ENCODE peak calls at places on chromosomes 2 and 18, in nine cellular contexts. M, P, U, E, J, H, Y, Z and N are unnamed samples.

GRCh38 chr2:137987011-137987410 is 22.7 kb downstream of the HNMT start:
- DNase-seq in M (no peak), P (no peak), U (no peak), E (no peak), J (no peak), H (no peak), Y (no peak), Z (no peak), N (no peak)

GRCh38 chr18:78583739-78584066 is 395.9 kb upstream of the SALL3 start:
- DNase-seq in M (no peak), P (no peak), U (no peak), E (no peak), J (no peak), H (no peak), Y (no peak), Z (no peak), N (no peak)

GRCh38 chr2:95258271-95258670 is 16.0 kb upstream of the PROM2 start:
- DNase-seq in M (no peak), P (no peak), U (no peak), E (no peak), J (no peak), H (no peak), Y (no peak), Z (no peak), N (no peak)

GRCh38 chr2:230863442-230864121 is 1.2 kb upstream of the ITM2C start:
- DNase-seq in M (no peak), P (no peak), U (no peak), E (no peak), J (no peak), H (no peak), Y (no peak), Z (no peak), N (no peak)

GRCh38 chr18:44945847-44946490 is 265.3 kb downstream of the SETBP1 start:
- DNase-seq in M (no peak), P (no peak), U (no peak), E (no peak), J (no peak), H (no peak), Y (no peak), Z (no peak), N (no peak)

GRCh38 chr18:61635901-61636528 is 256.8 kb downstream of the RNF152 start:
- DNase-seq in M (peak), P (peak), U (peak), E (peak), J (peak), H (peak), Y (peak), Z (peak), N (no peak)

GRCh38 chr18:9861933-9862332 is 23.8 kb upstream of the TXNDC2 start:
- DNase-seq in M (peak), P (no peak), U (no peak), E (no peak), J (no peak), H (no peak), Y (no peak), Z (no peak), N (no peak)

GRCh38 chr2:69594341-69594740 is 49.2 kb downstream of the AAK1 start:
- DNase-seq in M (no peak), P (no peak), U (no peak), E (peak), J (no peak), H (peak), Y (no peak), Z (no peak), N (no peak)

GRCh38 chr2:45568935-45569334 is 42.1 kb downstream of the SRBD1 start:
- DNase-seq in M (no peak), P (no peak), U (no peak), E (no peak), J (no peak), H (peak), Y (no peak), Z (no peak), N (no peak)

GRCh38 chr2:12017499-12018185 is 271.2 kb downstream of the LPIN1 start:
- DNase-seq in M (no peak), P (no peak), U (no peak), E (no peak), J (no peak), H (no peak), Y (no peak), Z (no peak), N (no peak)

GRCh38 chr2:191049728-191050639 is 36.0 kb upstream of the STAT1 start:
- DNase-seq in M (peak), P (no peak), U (no peak), E (peak), J (peak), H (no peak), Y (no peak), Z (peak), N (no peak)

GRCh38 chr18:77090546-77091200 is 41.9 kb downstream of the MBP start:
- DNase-seq in M (no peak), P (no peak), U (no peak), E (peak), J (no peak), H (no peak), Y (no peak), Z (no peak), N (no peak)

GRCh38 chr18:67730884-67731283 is 214.4 kb upstream of the DSEL start:
- DNase-seq in M (no peak), P (no peak), U (no peak), E (peak), J (peak), H (peak), Y (no peak), Z (peak), N (no peak)

GRCh38 chr2:164992818-164993217 is 37.5 kb upstream of the SLC38A11 start:
- DNase-seq in M (peak), P (peak), U (peak), E (peak), J (peak), H (peak), Y (no peak), Z (peak), N (no peak)

GRCh38 chr2:226660524-226660923 is 139.1 kb downstream of the IRS1 start:
- DNase-seq in M (no peak), P (no peak), U (no peak), E (peak), J (peak), H (peak), Y (no peak), Z (peak), N (no peak)

GRCh38 chr2:26412091-26412673 is 10.5 kb downstream of the DRC1 start:
- DNase-seq in M (peak), P (no peak), U (no peak), E (peak), J (no peak), H (no peak), Y (no peak), Z (no peak), N (no peak)

GRCh38 chr2:202185816-202186221 is 52.6 kb downstream of the SUMO1 start:
- DNase-seq in M (no peak), P (no peak), U (no peak), E (peak), J (peak), H (peak), Y (no peak), Z (peak), N (no peak)

GRCh38 chr2:53635681-53636080 is 131.9 kb upstream of the CHAC2 start:
- DNase-seq in M (no peak), P (no peak), U (no peak), E (no peak), J (no peak), H (no peak), Y (no peak), Z (no peak), N (no peak)

GRCh38 chr2:241619602-241620418 is 17.1 kb downstream of the THAP4 start:
- DNase-seq in M (no peak), P (no peak), U (no peak), E (no peak), J (no peak), H (no peak), Y (no peak), Z (no peak), N (no peak)

GRCh38 chr18:30616414-30616813 is 426.1 kb downstream of the DSC3 start:
- DNase-seq in M (no peak), P (no peak), U (no peak), E (no peak), J (no peak), H (no peak), Y (no peak), Z (no peak), N (no peak)

GRCh38 chr2:241739651-241740050 is 5.2 kb downstream of the D2HGDH start:
- DNase-seq in M (peak), P (no peak), U (no peak), E (peak), J (peak), H (no peak), Y (no peak), Z (peak), N (no peak)

GRCh38 chr18:46372670-46373069 is 268.5 kb downstream of the HAUS1 start:
- DNase-seq in M (no peak), P (no peak), U (no peak), E (no peak), J (no peak), H (no peak), Y (no peak), Z (no peak), N (no peak)

GRCh38 chr2:187614756-187615155 is 60.5 kb upstream of the TFPI start:
- DNase-seq in M (no peak), P (no peak), U (no peak), E (peak), J (peak), H (no peak), Y (no peak), Z (peak), N (no peak)

GRCh38 chr2:118115761-118116160 is 27.5 kb downstream of the INSIG2 start:
- DNase-seq in M (no peak), P (no peak), U (no peak), E (no peak), J (no peak), H (peak), Y (no peak), Z (no peak), N (no peak)

GRCh38 chr18:26040051-26040656 is 50.3 kb downstream of the SS18 start:
- DNase-seq in M (no peak), P (no peak), U (no peak), E (no peak), J (no peak), H (peak), Y (no peak), Z (no peak), N (no peak)

GRCh38 chr2:12050381-12050780 is 303.9 kb downstream of the LPIN1 start:
- DNase-seq in M (peak), P (no peak), U (no peak), E (peak), J (peak), H (peak), Y (no peak), Z (peak), N (no peak)

GRCh38 chr2:168277276-168277675 is 29.9 kb upstream of the STK39 start:
- DNase-seq in M (no peak), P (no peak), U (no peak), E (no peak), J (no peak), H (peak), Y (no peak), Z (no peak), N (no peak)

GRCh38 chr18:24656571-24656971 is 196.1 kb downstream of the HRH4 start:
- DNase-seq in M (no peak), P (no peak), U (no peak), E (no peak), J (no peak), H (peak), Y (no peak), Z (peak), N (no peak)

GRCh38 chr2:239644016-239644415 is 243.2 kb upstream of the HDAC4 start:
- DNase-seq in M (peak), P (no peak), U (no peak), E (peak), J (peak), H (no peak), Y (no peak), Z (peak), N (no peak)

GRCh38 chr2:176657391-176657790 is 388.1 kb downstream of the MTX2 start:
- DNase-seq in M (no peak), P (no peak), U (no peak), E (no peak), J (no peak), H (no peak), Y (no peak), Z (no peak), N (no peak)

GRCh38 chr2:109332880-109333279 is 203.9 kb downstream of the SH3RF3 start:
- DNase-seq in M (no peak), P (no peak), U (no peak), E (no peak), J (no peak), H (no peak), Y (no peak), Z (no peak), N (no peak)

GRCh38 chr2:121245913-121246312 is 39.1 kb downstream of the TFCP2L1 start:
- DNase-seq in M (no peak), P (no peak), U (no peak), E (no peak), J (no peak), H (no peak), Y (no peak), Z (no peak), N (no peak)

DNA sequence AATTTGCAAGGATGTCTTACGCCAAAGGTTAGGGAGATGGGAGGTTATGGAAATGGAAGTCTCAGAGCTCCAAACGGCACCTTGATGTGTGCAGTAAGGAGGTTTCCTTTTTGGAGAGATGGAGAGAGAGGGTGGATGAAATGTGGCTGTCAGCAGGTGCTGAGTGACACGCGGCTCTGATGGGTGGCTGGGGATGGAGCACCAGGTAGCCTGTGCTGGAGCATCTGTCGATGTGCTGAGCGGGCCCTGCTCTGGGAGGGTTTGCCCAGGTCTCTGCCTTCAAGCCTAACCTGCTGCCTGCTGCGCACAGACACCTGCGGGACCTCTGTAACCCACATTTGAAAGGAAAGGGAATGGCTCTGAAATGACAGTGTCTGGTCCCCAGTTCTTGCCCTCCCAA is 37.7 kb downstream of the CABLES1 start:
- DNase-seq in M (no peak), P (no peak), U (no peak), E (no peak), J (no peak), H (no peak), Y (no peak), Z (no peak), N (no peak)
- TF ChIP-seq CTCF in M (no peak), P (no peak), U (no peak), E (no peak), J (no peak), H (no peak), Y (no peak), Z (no peak), N (no peak)

GRCh38 chr18:74598350-74599001 is 806 bp downstream of the ZNF407 start:
- DNase-seq in M (peak), P (peak), U (peak), E (peak), J (peak), H (no peak), Y (peak), Z (peak), N (no peak)
- TF ChIP-seq CTCF in M (no peak), P (no peak), U (peak), E (peak), J (peak), H (peak), Y (peak), Z (peak), N (no peak)

DNA sequence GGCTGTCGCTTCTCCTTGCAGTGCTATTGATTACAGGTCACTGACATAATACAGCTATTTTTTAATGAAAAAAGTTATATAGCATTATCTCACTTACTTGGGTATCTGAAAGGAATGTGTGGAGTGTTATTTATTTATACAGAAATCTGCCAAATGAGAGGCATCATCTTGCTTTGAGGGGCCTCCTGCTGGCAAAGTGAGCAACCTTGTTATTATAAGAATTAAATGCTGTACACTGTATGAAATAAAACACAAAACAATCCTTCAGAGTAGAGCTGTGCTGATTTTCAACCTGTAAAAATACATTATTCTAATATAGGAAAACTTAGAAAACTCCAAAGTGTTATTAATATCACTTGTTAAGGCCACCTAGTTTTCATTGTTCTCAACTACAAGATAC is 20.9 kb downstream of the ERBB4 start:
- DNase-seq in M (no peak), P (no peak), U (no peak), E (no peak), J (no peak), H (no peak), Y (no peak), Z (no peak), N (no peak)
- TF ChIP-seq CTCF in M (no peak), P (no peak), U (no peak), E (peak), J (no peak), H (no peak), Y (no peak), Z (peak), N (no peak)

DNA sequence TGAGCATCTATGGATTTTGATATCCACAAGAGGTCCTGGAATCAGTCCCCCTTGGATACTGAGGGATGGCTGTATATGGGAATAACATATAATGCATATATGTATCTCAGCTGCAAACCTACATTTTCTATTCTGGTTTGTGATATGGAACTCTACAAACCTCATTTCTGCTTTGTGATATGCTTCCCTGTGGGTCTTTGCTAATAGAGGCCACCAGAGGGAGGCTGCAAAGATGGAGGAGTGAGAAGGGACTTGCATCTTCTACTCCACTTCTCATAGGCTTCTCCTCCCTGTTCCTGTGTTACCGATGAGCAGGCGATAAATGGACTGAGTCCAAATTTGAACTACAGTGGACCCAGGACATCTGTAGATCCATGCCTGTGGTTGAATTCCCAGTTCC is 37.8 kb downstream of the ARID5A start:
- DNase-seq in M (no peak), P (no peak), U (no peak), E (peak), J (no peak), H (no peak), Y (no peak), Z (no peak), N (no peak)
- TF ChIP-seq CTCF in M (peak), P (no peak), U (no peak), E (peak), J (peak), H (peak), Y (no peak), Z (peak), N (no peak)

GRCh38 chr18:22377769-22378168 is 39.9 kb downstream of the CTAGE1 start:
- DNase-seq in M (no peak), P (no peak), U (no peak), E (no peak), J (no peak), H (no peak), Y (no peak), Z (no peak), N (no peak)

DNA sequence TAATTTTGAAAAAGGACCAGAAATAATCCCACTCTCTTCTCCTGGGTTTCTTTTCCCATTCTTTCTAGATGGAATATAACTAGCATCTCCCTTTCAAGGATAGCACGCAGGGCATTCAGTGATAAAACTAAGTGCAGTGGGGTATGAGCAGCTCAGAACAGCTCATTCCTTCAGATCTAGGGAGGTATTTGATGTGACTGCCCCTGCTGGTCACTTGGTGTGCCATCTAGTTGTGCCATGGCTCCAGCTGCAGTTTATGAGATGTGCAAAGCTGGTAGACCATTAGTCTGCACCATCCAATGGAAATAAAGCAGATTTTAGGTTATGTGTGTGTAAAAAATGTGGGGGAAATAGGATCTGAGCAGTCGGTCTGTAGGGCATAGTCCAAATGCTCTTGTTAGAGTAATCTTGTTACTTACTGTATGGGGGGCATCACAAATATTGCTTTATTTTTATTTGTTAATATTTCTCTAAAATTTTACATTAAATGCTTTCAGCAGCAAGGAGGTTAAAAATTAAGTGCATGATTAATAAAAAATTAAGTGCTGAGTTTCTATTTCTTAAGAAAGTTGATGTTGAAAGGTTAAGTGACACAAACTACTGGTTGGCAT is 38.9 kb downstream of the CTAGE1 start:
- DNase-seq in M (peak), P (no peak), U (no peak), E (peak), J (peak), H (peak), Y (peak), Z (peak), N (no peak)
- TF ChIP-seq CTCF in M (peak), P (no peak), U (peak), E (peak), J (peak), H (peak), Y (peak), Z (peak), N (peak)

DNA sequence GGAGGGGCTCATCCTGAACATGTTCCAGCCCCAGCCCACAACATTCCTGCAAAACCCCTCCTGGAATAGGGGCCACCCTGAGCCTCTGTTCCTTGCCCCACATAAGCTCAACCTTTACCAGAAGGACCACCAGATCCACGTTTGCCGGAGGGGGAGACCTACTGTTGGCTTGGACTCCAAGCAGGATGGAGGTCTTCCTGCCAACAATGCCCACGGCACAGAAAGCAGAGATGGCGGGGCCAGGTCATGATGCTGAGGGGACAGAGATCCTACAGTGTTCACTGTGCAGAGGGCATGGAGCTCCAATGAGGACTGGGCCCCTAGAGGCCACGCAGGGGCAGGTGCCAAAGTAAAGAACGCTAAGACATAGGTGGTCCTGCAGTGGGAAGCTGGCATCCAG is 98.5 kb upstream of the RAB6C start:
- DNase-seq in M (no peak), P (peak), U (no peak), E (no peak), J (no peak), H (no peak), Y (peak), Z (no peak), N (no peak)
- TF ChIP-seq CTCF in M (no peak), P (no peak), U (no peak), E (no peak), J (no peak), H (no peak), Y (no peak), Z (no peak), N (no peak)

GRCh38 chr2:158745866-158746382 is 49.2 kb upstream of the DAPL1 start:
- DNase-seq in M (no peak), P (no peak), U (no peak), E (no peak), J (no peak), H (no peak), Y (no peak), Z (no peak), N (no peak)

GRCh38 chr2:158743466-158743865 is 51.7 kb upstream of the DAPL1 start:
- DNase-seq in M (no peak), P (no peak), U (no peak), E (no peak), J (no peak), H (no peak), Y (no peak), Z (no peak), N (no peak)

GRCh38 chr2:158746488-158746887 is 48.6 kb upstream of the DAPL1 start:
- DNase-seq in M (no peak), P (no peak), U (no peak), E (no peak), J (no peak), H (no peak), Y (no peak), Z (no peak), N (no peak)

GRCh38 chr2:158743899-158744298 is 51.2 kb upstream of the DAPL1 start:
- DNase-seq in M (no peak), P (no peak), U (no peak), E (no peak), J (no peak), H (no peak), Y (no peak), Z (no peak), N (no peak)

GRCh38 chr2:158745067-158745865 is 49.9 kb upstream of the DAPL1 start:
- DNase-seq in M (peak), P (no peak), U (no peak), E (peak), J (peak), H (peak), Y (no peak), Z (peak), N (no peak)
- TF ChIP-seq CTCF in M (peak), P (no peak), U (peak), E (peak), J (peak), H (peak), Y (peak), Z (peak), N (peak)

GRCh38 chr2:7014201-7014640 is 97.0 kb downstream of the RNF144A start:
- DNase-seq in M (peak), P (no peak), U (no peak), E (peak), J (peak), H (no peak), Y (no peak), Z (no peak), N (no peak)
- TF ChIP-seq CTCF in M (peak), P (peak), U (peak), E (peak), J (peak), H (peak), Y (peak), Z (no peak), N (no peak)